ENCODE peak calls at places on chromosome 1, in ten cellular contexts. One of them, this sample, is unnamed.

GRCh38 chr1:234597894-234598293 is 12.1 kb downstream of the IRF2BP2 start:
- DNase-seq in NCI-H2081: peak
- DNase-seq in AG08396: no peak
- DNase-seq in endothelial cell: no peak
- DNase-seq in heart right ventricle: peak
- DNase-seq in NCI-H1417: peak
- DNase-seq in C1 segment of cervical spinal cord: no peak
- DNase-seq in CD8-positive, alpha-beta memory T cell: peak
- DNase-seq in amniotic stem cell: no peak
- DNase-seq in astrocyte: no peak
- DNase-seq in this sample: peak

GRCh38 chr1:36735939-36736730 is 253.4 kb upstream of the CSF3R start:
- DNase-seq in NCI-H2081: no peak
- DNase-seq in AG08396: no peak
- DNase-seq in endothelial cell: no peak
- DNase-seq in heart right ventricle: no peak
- DNase-seq in NCI-H1417: no peak
- DNase-seq in C1 segment of cervical spinal cord: no peak
- DNase-seq in CD8-positive, alpha-beta memory T cell: no peak
- DNase-seq in amniotic stem cell: no peak
- DNase-seq in astrocyte: no peak
- DNase-seq in this sample: no peak

GRCh38 chr1:229627003-229627402 is 956 bp downstream of the URB2 start:
- DNase-seq in NCI-H2081: no peak
- DNase-seq in AG08396: no peak
- DNase-seq in endothelial cell: no peak
- DNase-seq in heart right ventricle: no peak
- DNase-seq in NCI-H1417: no peak
- DNase-seq in C1 segment of cervical spinal cord: no peak
- DNase-seq in CD8-positive, alpha-beta memory T cell: no peak
- DNase-seq in amniotic stem cell: no peak
- DNase-seq in astrocyte: no peak
- DNase-seq in this sample: no peak

GRCh38 chr1:59903136-59903754 is 23.3 kb downstream of the CYP2J2 start:
- DNase-seq in NCI-H2081: peak
- DNase-seq in AG08396: peak
- DNase-seq in endothelial cell: peak
- DNase-seq in heart right ventricle: no peak
- DNase-seq in NCI-H1417: peak
- DNase-seq in C1 segment of cervical spinal cord: no peak
- DNase-seq in CD8-positive, alpha-beta memory T cell: no peak
- DNase-seq in amniotic stem cell: no peak
- DNase-seq in astrocyte: no peak
- DNase-seq in this sample: peak

GRCh38 chr1:1614204-1614953 is 921 bp upstream of the MIB2 start:
- DNase-seq in NCI-H2081: peak
- DNase-seq in AG08396: peak
- DNase-seq in endothelial cell: peak
- DNase-seq in heart right ventricle: no peak
- DNase-seq in NCI-H1417: peak
- DNase-seq in C1 segment of cervical spinal cord: no peak
- DNase-seq in CD8-positive, alpha-beta memory T cell: peak
- DNase-seq in amniotic stem cell: no peak
- DNase-seq in astrocyte: peak
- DNase-seq in this sample: no peak

GRCh38 chr1:150268342-150268705 is 492 bp downstream of the APH1A start:
- DNase-seq in NCI-H2081: no peak
- DNase-seq in AG08396: peak
- DNase-seq in endothelial cell: peak
- DNase-seq in heart right ventricle: no peak
- DNase-seq in NCI-H1417: peak
- DNase-seq in C1 segment of cervical spinal cord: no peak
- DNase-seq in CD8-positive, alpha-beta memory T cell: peak
- DNase-seq in amniotic stem cell: no peak
- DNase-seq in astrocyte: no peak
- DNase-seq in this sample: no peak

GRCh38 chr1:198079432-198079951 is 77.3 kb upstream of the NEK7 start:
- DNase-seq in NCI-H2081: no peak
- DNase-seq in AG08396: no peak
- DNase-seq in endothelial cell: no peak
- DNase-seq in heart right ventricle: no peak
- DNase-seq in NCI-H1417: no peak
- DNase-seq in C1 segment of cervical spinal cord: no peak
- DNase-seq in CD8-positive, alpha-beta memory T cell: no peak
- DNase-seq in amniotic stem cell: no peak
- DNase-seq in astrocyte: no peak
- DNase-seq in this sample: no peak

GRCh38 chr1:9653783-9654517 is 2.4 kb downstream of the PIK3CD start:
- DNase-seq in NCI-H2081: no peak
- DNase-seq in AG08396: no peak
- DNase-seq in endothelial cell: no peak
- DNase-seq in heart right ventricle: no peak
- DNase-seq in NCI-H1417: no peak
- DNase-seq in C1 segment of cervical spinal cord: no peak
- DNase-seq in CD8-positive, alpha-beta memory T cell: no peak
- DNase-seq in amniotic stem cell: no peak
- DNase-seq in astrocyte: no peak
- DNase-seq in this sample: no peak

GRCh38 chr1:233503351-233503950 is 110.5 kb upstream of the KCNK1 start:
- DNase-seq in NCI-H2081: no peak
- DNase-seq in AG08396: no peak
- DNase-seq in endothelial cell: no peak
- DNase-seq in heart right ventricle: no peak
- DNase-seq in NCI-H1417: no peak
- DNase-seq in C1 segment of cervical spinal cord: no peak
- DNase-seq in CD8-positive, alpha-beta memory T cell: no peak
- DNase-seq in amniotic stem cell: no peak
- DNase-seq in astrocyte: no peak
- DNase-seq in this sample: no peak

This sample was measured in GM19239.